ENCODE peak calls at places on chromosome 3, in four cellular contexts. One of them, this sample, is unnamed.

GRCh38 chr3:47523310-47524073 is 10.0 kb upstream of the ELP6 start:
- DNase-seq in fibroblast of lung: no peak
- DNase-seq in CD8-positive, alpha-beta memory T cell: no peak
- DNase-seq in psoas muscle: no peak
- DNase-seq in this sample: no peak

GRCh38 chr3:72179107-72179464 is 394.1 kb upstream of the PROK2 start:
- DNase-seq in CD8-positive, alpha-beta memory T cell: no peak
- DNase-seq in psoas muscle: no peak
- DNase-seq in fibroblast of lung: no peak
- DNase-seq in this sample: no peak

GRCh38 chr3:19688767-19689166 is 245.2 kb downstream of the EFHB start:
- DNase-seq in fibroblast of lung: no peak
- DNase-seq in CD8-positive, alpha-beta memory T cell: no peak
- DNase-seq in psoas muscle: no peak
- DNase-seq in this sample: no peak

GRCh38 chr3:141050913-141051632 is at the start of gene SPSB4:
- DNase-seq in psoas muscle: peak
- DNase-seq in CD8-positive, alpha-beta memory T cell: no peak
- DNase-seq in fibroblast of lung: peak
- DNase-seq in this sample: no peak

GRCh38 chr3:194766845-194767244 is 81.2 kb downstream of the FAM43A start:
- DNase-seq in CD8-positive, alpha-beta memory T cell: no peak
- DNase-seq in psoas muscle: no peak
- DNase-seq in fibroblast of lung: no peak
- DNase-seq in this sample: no peak

GRCh38 chr3:80688814-80689213 is 921.0 kb upstream of the ROBO1 start:
- DNase-seq in CD8-positive, alpha-beta memory T cell: no peak
- DNase-seq in psoas muscle: no peak
- DNase-seq in fibroblast of lung: peak
- DNase-seq in this sample: no peak

GRCh38 chr3:159872374-159873109 is 116.1 kb upstream of the IL12A start:
- DNase-seq in psoas muscle: no peak
- DNase-seq in fibroblast of lung: peak
- DNase-seq in CD8-positive, alpha-beta memory T cell: no peak
- DNase-seq in this sample: peak

GRCh38 chr3:125306620-125307019 is 68.5 kb downstream of the ZNF148 start:
- DNase-seq in CD8-positive, alpha-beta memory T cell: no peak
- DNase-seq in psoas muscle: no peak
- DNase-seq in fibroblast of lung: no peak
- DNase-seq in this sample: no peak

GRCh38 chr3:114351123-114351821 is 57.4 kb downstream of the TIGIT start:
- DNase-seq in fibroblast of lung: no peak
- DNase-seq in psoas muscle: no peak
- DNase-seq in CD8-positive, alpha-beta memory T cell: no peak
- DNase-seq in this sample: no peak

GRCh38 chr3:137771401-137772230 is 7.5 kb downstream of the SOX14 start:
- DNase-seq in fibroblast of lung: no peak
- DNase-seq in psoas muscle: no peak
- DNase-seq in CD8-positive, alpha-beta memory T cell: no peak
- DNase-seq in this sample: no peak

GRCh38 chr3:197019535-197019934 is 10.1 kb downstream of the MELTF start:
- DNase-seq in fibroblast of lung: no peak
- DNase-seq in psoas muscle: no peak
- DNase-seq in CD8-positive, alpha-beta memory T cell: no peak
- DNase-seq in this sample: no peak

GRCh38 chr3:42192334-42193200 is 73.4 kb downstream of the CCK start:
- DNase-seq in fibroblast of lung: no peak
- DNase-seq in psoas muscle: no peak
- DNase-seq in CD8-positive, alpha-beta memory T cell: no peak
- DNase-seq in this sample: no peak

GRCh38 chr3:197083486-197083885 is 53.9 kb upstream of the MELTF start:
- DNase-seq in CD8-positive, alpha-beta memory T cell: no peak
- DNase-seq in fibroblast of lung: peak
- DNase-seq in psoas muscle: peak
- DNase-seq in this sample: peak

GRCh38 chr3:168884353-168884903 is 779.1 kb downstream of the MECOM start:
- DNase-seq in psoas muscle: no peak
- DNase-seq in CD8-positive, alpha-beta memory T cell: no peak
- DNase-seq in fibroblast of lung: peak
- DNase-seq in this sample: no peak

GRCh38 chr3:61649381-61650170 is 88.2 kb downstream of the PTPRG start:
- DNase-seq in CD8-positive, alpha-beta memory T cell: no peak
- DNase-seq in psoas muscle: no peak
- DNase-seq in fibroblast of lung: no peak
- DNase-seq in this sample: no peak
- H3K27ac ChIP-seq in CD8-positive, alpha-beta memory T cell: no peak
- H3K27ac ChIP-seq in psoas muscle: no peak
- H3K27ac ChIP-seq in fibroblast of lung: no peak
- H3K27ac ChIP-seq in this sample: no peak

GRCh38 chr3:190716961-190717360 is 145.5 kb downstream of the GMNC start:
- DNase-seq in CD8-positive, alpha-beta memory T cell: no peak
- DNase-seq in psoas muscle: no peak
- DNase-seq in fibroblast of lung: peak
- DNase-seq in this sample: no peak

GRCh38 chr3:190722181-190722905 is 140.2 kb downstream of the GMNC start:
- DNase-seq in fibroblast of lung: peak
- DNase-seq in CD8-positive, alpha-beta memory T cell: no peak
- DNase-seq in psoas muscle: no peak
- DNase-seq in this sample: no peak

GRCh38 chr3:190718097-190718496 is 144.4 kb downstream of the GMNC start:
- DNase-seq in CD8-positive, alpha-beta memory T cell: no peak
- DNase-seq in fibroblast of lung: peak
- DNase-seq in psoas muscle: no peak
- DNase-seq in this sample: no peak

GRCh38 chr3:190718691-190719090 is 143.8 kb downstream of the GMNC start:
- DNase-seq in psoas muscle: no peak
- DNase-seq in fibroblast of lung: peak
- DNase-seq in CD8-positive, alpha-beta memory T cell: no peak
- DNase-seq in this sample: no peak

GRCh38 chr3:190721330-190721729 is 141.2 kb downstream of the GMNC start:
- DNase-seq in psoas muscle: no peak
- DNase-seq in CD8-positive, alpha-beta memory T cell: no peak
- DNase-seq in fibroblast of lung: no peak
- DNase-seq in this sample: no peak
- H3K27ac ChIP-seq in psoas muscle: no peak
- H3K27ac ChIP-seq in CD8-positive, alpha-beta memory T cell: no peak
- H3K27ac ChIP-seq in fibroblast of lung: no peak
- H3K27ac ChIP-seq in this sample: no peak

GRCh38 chr3:55910543-55910942 is 423.4 kb upstream of the WNT5A start:
- DNase-seq in fibroblast of lung: peak
- DNase-seq in psoas muscle: no peak
- DNase-seq in CD8-positive, alpha-beta memory T cell: no peak
- DNase-seq in this sample: no peak

GRCh38 chr3:55909373-55909772 is 422.3 kb upstream of the WNT5A start:
- DNase-seq in psoas muscle: no peak
- DNase-seq in fibroblast of lung: no peak
- DNase-seq in CD8-positive, alpha-beta memory T cell: no peak
- DNase-seq in this sample: no peak

GRCh38 chr3:55907616-55908015 is 420.5 kb upstream of the WNT5A start:
- DNase-seq in fibroblast of lung: no peak
- DNase-seq in psoas muscle: no peak
- DNase-seq in CD8-positive, alpha-beta memory T cell: no peak
- DNase-seq in this sample: no peak

GRCh38 chr3:55911256-55911655 is 424.1 kb upstream of the WNT5A start:
- DNase-seq in CD8-positive, alpha-beta memory T cell: no peak
- DNase-seq in psoas muscle: no peak
- DNase-seq in fibroblast of lung: no peak
- DNase-seq in this sample: no peak

GRCh38 chr3:55912880-55913279 is 425.8 kb upstream of the WNT5A start:
- DNase-seq in CD8-positive, alpha-beta memory T cell: no peak
- DNase-seq in psoas muscle: no peak
- DNase-seq in fibroblast of lung: no peak
- DNase-seq in this sample: no peak
- H3K27ac ChIP-seq in CD8-positive, alpha-beta memory T cell: no peak
- H3K27ac ChIP-seq in psoas muscle: no peak
- H3K27ac ChIP-seq in fibroblast of lung: no peak
- H3K27ac ChIP-seq in this sample: no peak

GRCh38 chr3:34258271-34259015 is 460.0 kb downstream of the PDCD6IP start:
- DNase-seq in psoas muscle: no peak
- DNase-seq in fibroblast of lung: no peak
- DNase-seq in CD8-positive, alpha-beta memory T cell: no peak
- DNase-seq in this sample: no peak
- H3K27ac ChIP-seq in psoas muscle: no peak
- H3K27ac ChIP-seq in fibroblast of lung: no peak
- H3K27ac ChIP-seq in CD8-positive, alpha-beta memory T cell: no peak
- H3K27ac ChIP-seq in this sample: no peak

GRCh38 chr3:58433400-58434169 is at the start of gene PDHB:
- DNase-seq in fibroblast of lung: peak
- DNase-seq in psoas muscle: peak
- DNase-seq in CD8-positive, alpha-beta memory T cell: peak
- DNase-seq in this sample: peak

GRCh38 chr3:58427661-58428361 is 5.8 kb downstream of the PDHB start:
- DNase-seq in fibroblast of lung: no peak
- DNase-seq in psoas muscle: no peak
- DNase-seq in CD8-positive, alpha-beta memory T cell: no peak
- DNase-seq in this sample: no peak

GRCh38 chr3:58425782-58426181 is 7.8 kb downstream of the PDHB start:
- DNase-seq in psoas muscle: no peak
- DNase-seq in CD8-positive, alpha-beta memory T cell: no peak
- DNase-seq in fibroblast of lung: no peak
- DNase-seq in this sample: no peak

GRCh38 chr3:58432905-58433304 is 727 bp downstream of the PDHB start:
- DNase-seq in psoas muscle: no peak
- DNase-seq in CD8-positive, alpha-beta memory T cell: no peak
- DNase-seq in fibroblast of lung: no peak
- DNase-seq in this sample: no peak

DNA sequence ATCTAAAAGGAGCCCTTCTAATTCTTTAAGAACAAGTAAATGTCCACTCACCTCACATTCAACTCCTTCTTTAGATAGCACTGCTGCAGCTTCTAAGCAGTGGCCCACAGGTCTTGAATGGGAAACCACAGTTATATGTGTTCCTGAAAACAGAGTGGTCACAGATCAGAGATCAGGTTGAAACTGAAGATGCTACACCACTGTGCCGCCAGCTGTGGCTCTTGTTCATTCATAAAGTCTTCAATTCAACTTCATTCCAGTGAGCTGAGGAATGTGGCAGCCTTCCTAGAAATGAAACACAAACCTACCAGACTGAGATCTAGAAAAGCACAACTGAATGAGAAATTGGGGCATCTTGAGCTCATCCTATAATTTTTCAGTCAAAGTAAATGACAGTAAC is 4.0 kb downstream of the PDHB start:
- DNase-seq in fibroblast of lung: no peak
- DNase-seq in CD8-positive, alpha-beta memory T cell: no peak
- DNase-seq in psoas muscle: no peak
- DNase-seq in this sample: no peak
- H3K27ac ChIP-seq in fibroblast of lung: no peak
- H3K27ac ChIP-seq in CD8-positive, alpha-beta memory T cell: no peak
- H3K27ac ChIP-seq in psoas muscle: no peak
- H3K27ac ChIP-seq in this sample: no peak

DNA sequence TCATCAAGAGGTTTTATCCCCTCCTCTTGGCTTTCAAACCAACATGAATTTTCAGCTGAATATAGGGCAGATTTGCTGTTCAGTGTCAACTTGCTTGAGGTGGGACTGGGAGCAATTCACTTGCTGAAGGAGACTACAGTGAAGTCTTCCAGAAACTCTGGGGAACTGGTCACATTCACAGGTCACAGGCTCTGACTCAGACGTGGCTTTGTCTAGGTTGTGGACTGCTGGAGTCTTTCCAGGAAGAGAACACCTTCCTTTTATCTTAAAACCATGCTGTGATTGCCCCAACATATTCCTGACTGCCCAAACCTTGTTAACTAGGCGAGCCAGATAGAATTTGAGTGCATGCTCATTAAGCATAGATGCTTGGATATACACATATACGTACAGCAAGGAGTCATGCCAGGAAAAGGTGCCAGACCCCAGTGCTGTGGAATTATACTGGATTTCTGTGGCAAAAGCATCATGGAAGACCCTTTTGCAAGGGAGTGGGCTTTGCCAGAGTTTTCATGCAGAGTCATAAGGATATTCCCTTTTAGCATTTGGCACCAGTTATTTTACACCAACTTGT is 399.1 kb upstream of the TBL1XR1 start:
- DNase-seq in CD8-positive, alpha-beta memory T cell: no peak
- DNase-seq in psoas muscle: no peak
- DNase-seq in fibroblast of lung: no peak
- DNase-seq in this sample: no peak
- H3K27ac ChIP-seq in CD8-positive, alpha-beta memory T cell: no peak
- H3K27ac ChIP-seq in psoas muscle: no peak
- H3K27ac ChIP-seq in fibroblast of lung: peak
- H3K27ac ChIP-seq in this sample: peak

GRCh38 chr3:111846717-111847116 is 12.3 kb upstream of the PHLDB2 start:
- DNase-seq in psoas muscle: no peak
- DNase-seq in CD8-positive, alpha-beta memory T cell: no peak
- DNase-seq in fibroblast of lung: peak
- DNase-seq in this sample: no peak
- H3K27ac ChIP-seq in psoas muscle: no peak
- H3K27ac ChIP-seq in CD8-positive, alpha-beta memory T cell: no peak
- H3K27ac ChIP-seq in fibroblast of lung: peak
- H3K27ac ChIP-seq in this sample: no peak

This sample was measured in Panc1.